ENCODE peak calls at places on chromosomes 16 and 17, in four cellular contexts. C is Calu3; E is GM18507; W is activated CD8-positive, alpha-beta memory T cell treated with anti-CD3 and anti-CD28 coated beads for 24 hours. G is an unnamed sample.

GRCh38 chr16:87708881-87709638 is 56.7 kb downstream of the KLHDC4 start:
- DNase-seq in W (no peak), C (no peak), E (no peak), G (no peak)

GRCh38 chr17:3966720-3967363 is 2.6 kb upstream of the ATP2A3 start:
- DNase-seq in E (no peak), W (no peak), C (no peak), G (no peak)

GRCh38 chr16:80670170-80670865 is 129.5 kb downstream of the DYNLRB2 start:
- DNase-seq in E (no peak), C (no peak), W (no peak), G (no peak)

GRCh38 chr17:30824002-30824355 is 513 bp downstream of the CRLF3 start:
- DNase-seq in E (no peak), W (no peak), C (no peak), G (peak; percentile 35)

GRCh38 chr16:57297856-57298255 is 13.4 kb upstream of the PLLP start:
- DNase-seq in C (no peak), E (no peak), W (peak; percentile 67), G (no peak)

GRCh38 chr17:61419496-61420046 is 19.9 kb downstream of the TBX2 start:
- DNase-seq in W (no peak), E (no peak), C (no peak), G (no peak)

GRCh38 chr17:58614854-58615409 is 76.9 kb downstream of the TEX14 start:
- DNase-seq in E (no peak), C (no peak), W (no peak), G (no peak)

GRCh38 chr16:69324585-69325253 is 5.7 kb downstream of the PDF start:
- DNase-seq in W (no peak), C (no peak), E (no peak), G (no peak)

GRCh38 chr17:55576237-55576998 is 65.2 kb upstream of the SMIM36 start:
- DNase-seq in E (no peak), C (peak; percentile 33), W (no peak), G (peak; percentile 19)

GRCh38 chr16:56357765-56358322 is 67.5 kb downstream of the AMFR start:
- DNase-seq in W (peak; percentile 56), E (no peak), C (no peak), G (no peak)